ENCODE peak calls at places on chromosomes 16 and 17, in seven cellular contexts. J is breast epithelium, S is adrenal gland, Y is left ventricle myocardium inferior, U is BE2C, K is small intestine, T is SK-N-SH. F is an unnamed sample.

GRCh38 chr17:40307001-40307690 is 1.8 kb upstream of the RARA start:
- DNase-seq in J (no peak), S (peak; percentile 60), Y (no peak), U (peak; percentile 80), K (peak; percentile 68), T (peak; percentile 70), F (peak; percentile 44)

GRCh38 chr17:50668838-50669581 is 34.3 kb downstream of the ABCC3 start:
- DNase-seq in J (no peak), S (no peak), Y (no peak), U (no peak), K (no peak), T (no peak), F (no peak)

GRCh38 chr16:25210758-25211157 is 6.0 kb upstream of the AQP8 start:
- DNase-seq in J (no peak), S (no peak), Y (no peak), U (no peak), K (no peak), T (no peak), F (no peak)

GRCh38 chr17:50150354-50151040 is at the start of gene PPP1R9B:
- DNase-seq in J (no peak), S (no peak), Y (no peak), U (no peak), K (no peak), T (peak; percentile 62), F (no peak)

GRCh38 chr17:82891911-82892310 is 52.1 kb upstream of the ZNF750 start:
- DNase-seq in J (no peak), S (no peak), Y (no peak), U (no peak), K (no peak), T (no peak), F (no peak)

GRCh38 chr17:73200476-73200875 is 7.6 kb downstream of the COG1 start:
- DNase-seq in J (no peak), S (peak; percentile 48), Y (no peak), U (no peak), K (no peak), T (no peak), F (no peak)

GRCh38 chr17:45948881-45949624 is 50.0 kb upstream of the STH start:
- DNase-seq in J (peak; percentile 28), S (peak; percentile 80), Y (peak; percentile 78), U (peak; percentile 82), K (peak; percentile 47), T (no peak), F (peak; percentile 84)

GRCh38 chr17:17416007-17416399 is 60.8 kb upstream of the MED9 start:
- DNase-seq in J (no peak), S (peak; percentile 63), Y (no peak), U (peak; percentile 23), K (peak; percentile 62), T (peak; percentile 66), F (no peak)

GRCh38 chr17:2926019-2926650 is 129.9 kb downstream of the RAP1GAP2 start:
- DNase-seq in J (peak; percentile 73), S (peak; percentile 83), Y (no peak), U (peak; percentile 73), K (no peak), T (peak; percentile 69), F (no peak)

GRCh38 chr17:45307290-45308015 is 9.4 kb downstream of the MAP3K14 start:
- DNase-seq in J (no peak), S (no peak), Y (no peak), U (no peak), K (peak; percentile 55), T (no peak), F (no peak)

GRCh38 chr16:64304376-64304775 is 817.5 kb downstream of the CDH11 start:
- DNase-seq in J (no peak), S (no peak), Y (no peak), U (no peak), K (no peak), T (no peak), F (no peak)

GRCh38 chr17:77461277-77462057 is 320.7 kb downstream of the SEC14L1 start:
- DNase-seq in J (no peak), S (no peak), Y (no peak), U (no peak), K (no peak), T (no peak), F (no peak)

GRCh38 chr16:20327444-20328041 is at the start of gene GP2:
- DNase-seq in J (no peak), S (no peak), Y (no peak), U (no peak), K (peak; percentile 29), T (no peak), F (no peak)

GRCh38 chr17:77287432-77288068 is 146.8 kb downstream of the SEC14L1 start:
- DNase-seq in J (peak; percentile 87), S (peak; percentile 96), Y (peak; percentile 54), U (peak; percentile 62), K (peak; percentile 94), T (peak; percentile 80), F (peak; percentile 86)

GRCh38 chr17:82271401-82271800 is 2.1 kb downstream of the CSNK1D start:
- DNase-seq in J (no peak), S (no peak), Y (no peak), U (no peak), K (no peak), T (no peak), F (no peak)

GRCh38 chr16:72042157-72042660 is 12.1 kb upstream of the HP start:
- DNase-seq in J (peak; percentile 76), S (no peak), Y (no peak), U (no peak), K (no peak), T (no peak), F (peak; percentile 53)

DNA sequence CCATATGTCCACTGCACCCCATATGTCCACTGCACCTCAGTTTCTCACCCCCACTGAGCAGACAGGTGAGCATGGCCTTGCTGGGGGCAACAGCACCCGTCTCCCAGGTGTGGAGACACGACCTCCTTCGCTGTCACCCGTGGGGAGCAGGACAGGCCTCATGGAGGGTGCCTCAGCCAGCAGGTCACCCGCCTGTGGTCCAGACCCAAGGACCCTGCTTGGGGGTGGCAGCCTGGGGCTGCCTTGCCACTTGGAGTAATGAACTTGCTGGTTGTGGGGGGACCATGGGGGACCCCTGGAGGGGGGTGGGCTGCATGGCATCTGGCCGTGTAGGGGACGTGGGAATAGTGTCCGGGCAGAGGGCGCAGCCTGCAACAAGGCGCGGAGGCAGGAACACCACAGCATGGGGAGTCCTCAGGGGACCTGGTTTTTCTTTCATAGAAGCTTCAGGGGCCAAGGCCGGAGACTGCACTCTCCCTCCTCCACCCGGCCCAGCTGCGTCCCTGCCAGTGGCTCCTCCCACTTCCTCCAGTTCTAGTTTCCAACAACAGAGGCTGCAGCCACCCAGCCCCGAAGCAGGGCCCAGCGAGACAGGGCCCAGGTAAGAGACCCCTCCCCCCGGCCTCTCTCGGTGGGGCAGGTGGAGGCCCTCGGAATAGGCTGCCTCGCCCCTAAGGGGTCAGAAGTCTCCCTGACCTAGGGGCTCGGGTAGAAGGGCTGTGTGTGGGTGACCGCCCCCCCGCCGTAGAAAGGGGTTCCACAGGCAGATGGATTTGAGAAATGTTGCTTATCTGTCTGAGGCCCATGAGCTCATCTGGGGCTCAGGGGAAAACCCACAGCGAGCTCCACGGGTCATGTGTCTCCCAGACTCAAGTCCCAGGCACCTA is at the start of gene NHLRC4:
- DNase-seq in J (no peak), S (peak; percentile 95), Y (peak; percentile 83), U (peak; percentile 92), K (peak; percentile 67), T (peak; percentile 80), F (no peak)
- H3K4me1 ChIP-seq in J (peaks cover 30% of the 10 kb centered on the region), S (peaks cover 31% of the 10 kb centered on the region), Y (peaks cover 48% of the 10 kb centered on the region), U (peaks cover 43% of the 10 kb centered on the region), K (peaks cover 4% of the 10 kb centered on the region), T (peaks cover 58% of the 10 kb centered on the region), F (no peaks in the 10 kb centered on the region)

DNA sequence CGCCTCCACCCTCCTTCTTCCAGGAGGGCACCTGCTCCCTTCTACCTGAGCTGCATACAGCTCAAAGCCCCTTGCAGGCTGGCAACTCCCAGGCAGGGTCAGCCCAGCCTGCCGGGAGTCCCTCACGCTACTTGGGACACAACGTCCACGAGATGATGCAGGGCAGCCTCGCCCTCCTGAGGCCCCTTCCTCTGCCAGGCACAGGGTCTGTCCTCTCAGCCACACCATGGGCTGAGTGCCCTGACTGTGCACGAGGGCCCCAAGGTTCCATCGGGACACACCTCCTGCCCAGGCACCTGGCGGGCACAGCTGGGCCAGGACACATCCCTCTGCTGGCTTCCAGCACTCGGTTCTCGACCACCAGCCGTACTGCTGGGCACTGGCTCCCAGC is 30.9 kb upstream of the ZC3H18 start:
- DNase-seq in J (no peak), S (no peak), Y (no peak), U (no peak), K (no peak), T (no peak), F (no peak)
- H3K4me1 ChIP-seq in J (peaks cover 7% of the 10 kb centered on the region), S (peaks cover 6% of the 10 kb centered on the region), Y (peaks cover 12% of the 10 kb centered on the region), U (no peaks in the 10 kb centered on the region), K (peaks cover 3% of the 10 kb centered on the region), T (peaks cover 9% of the 10 kb centered on the region), F (no peaks in the 10 kb centered on the region)

GRCh38 chr16:67464565-67464964 is 16.4 kb downstream of the ATP6V0D1 start:
- DNase-seq in J (no peak), S (peak; percentile 85), Y (no peak), U (no peak), K (no peak), T (no peak), F (no peak)

GRCh38 chr16:67462279-67462655 is 18.7 kb downstream of the ATP6V0D1 start:
- DNase-seq in J (no peak), S (no peak), Y (no peak), U (no peak), K (no peak), T (no peak), F (no peak)

GRCh38 chr16:67461600-67462278 is 19.2 kb downstream of the ATP6V0D1 start:
- DNase-seq in J (peak; percentile 94), S (no peak), Y (no peak), U (no peak), K (peak; percentile 100), T (no peak), F (no peak)

GRCh38 chr16:67463691-67464090 is 17.3 kb downstream of the ATP6V0D1 start:
- DNase-seq in J (no peak), S (no peak), Y (no peak), U (no peak), K (no peak), T (no peak), F (no peak)

DNA sequence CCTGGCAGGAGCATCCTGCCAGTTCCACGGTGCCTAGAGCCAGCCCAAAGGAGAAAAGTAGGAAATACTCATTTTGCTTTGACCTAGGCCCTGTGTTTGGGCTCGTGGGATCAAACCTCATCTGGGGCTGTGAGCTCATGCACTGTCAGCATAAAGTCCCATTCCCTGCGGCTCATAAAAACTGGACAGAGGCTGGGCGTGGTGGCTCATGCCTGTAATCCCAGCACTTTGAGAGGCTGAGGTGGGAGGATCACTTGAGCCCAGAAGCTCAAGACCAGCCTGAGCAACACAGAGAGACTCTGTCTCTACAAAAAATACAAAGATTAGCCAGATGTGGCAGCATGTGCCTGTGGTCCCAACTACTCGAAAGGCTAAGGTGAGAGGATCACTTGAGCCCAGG is 17.9 kb downstream of the ATP6V0D1 start:
- DNase-seq in J (no peak), S (no peak), Y (no peak), U (no peak), K (peak; percentile 92), T (no peak), F (no peak)
- H3K4me1 ChIP-seq in J (peaks cover 35% of the 10 kb centered on the region), S (peaks cover 69% of the 10 kb centered on the region), Y (peaks cover 87% of the 10 kb centered on the region), U (peaks cover 3% of the 10 kb centered on the region), K (peaks cover 29% of the 10 kb centered on the region), T (peaks cover 44% of the 10 kb centered on the region), F (peaks cover 33% of the 10 kb centered on the region)

GRCh38 chr16:67965668-67966548 is 2.5 kb downstream of the SLC12A4 start:
- DNase-seq in J (peak; percentile 58), S (no peak), Y (no peak), U (no peak), K (no peak), T (no peak), F (no peak)
- H3K4me1 ChIP-seq in J (peaks cover 20% of the 10 kb centered on the region), S (peaks cover 22% of the 10 kb centered on the region), Y (peaks cover 86% of the 10 kb centered on the region), U (peaks cover 10% of the 10 kb centered on the region), K (no peaks in the 10 kb centered on the region), T (peaks cover 45% of the 10 kb centered on the region), F (peaks cover 6% of the 10 kb centered on the region)

GRCh38 chr16:67398546-67399217 is 5.4 kb upstream of the TPPP3 start:
- DNase-seq in J (no peak), S (no peak), Y (no peak), U (no peak), K (no peak), T (no peak), F (peak; percentile 46)
- H3K4me1 ChIP-seq in J (no peaks in the 10 kb centered on the region), S (peaks cover 4% of the 10 kb centered on the region), Y (peaks cover 60% of the 10 kb centered on the region), U (peaks cover 44% of the 10 kb centered on the region), K (no peaks in the 10 kb centered on the region), T (peaks cover 43% of the 10 kb centered on the region), F (no peaks in the 10 kb centered on the region)

F was measured in right lobe of liver.